ENCODE peak calls at places on chromosomes 12 and 14, in six cellular contexts. J, E, V, N, P and Q are unnamed samples.

GRCh38 chr12:46678441-46678840 is 147.4 kb downstream of the SLC38A4 start:
- DNase-seq in J (no peak), E (no peak), V (no peak), N (no peak), P (no peak), Q (no peak)

GRCh38 chr12:17793854-17794253 is 296.1 kb downstream of the RERGL start:
- DNase-seq in J (no peak), E (no peak), V (no peak), N (no peak), P (no peak), Q (no peak)

GRCh38 chr12:32535260-32535999 is 136.1 kb downstream of the FGD4 start:
- DNase-seq in J (no peak), E (peak), V (peak), N (peak), P (peak), Q (peak)

GRCh38 chr14:36281309-36281708 is 39.1 kb downstream of the MBIP start:
- DNase-seq in J (no peak), E (no peak), V (no peak), N (no peak), P (no peak), Q (no peak)

GRCh38 chr12:24904871-24905270 is 44.0 kb downstream of the BCAT1 start:
- DNase-seq in J (no peak), E (no peak), V (no peak), N (no peak), P (no peak), Q (no peak)

GRCh38 chr12:1318327-1319031 is 275.9 kb downstream of the FBXL14 start:
- DNase-seq in J (no peak), E (peak), V (no peak), N (peak), P (no peak), Q (peak)

GRCh38 chr12:15956413-15957185 is 45.5 kb downstream of the DERA start:
- DNase-seq in J (no peak), E (peak), V (no peak), N (no peak), P (no peak), Q (no peak)

GRCh38 chr12:1820191-1820599 is at the start of gene LRTM2:
- DNase-seq in J (no peak), E (no peak), V (no peak), N (no peak), P (no peak), Q (no peak)

GRCh38 chr14:20332386-20332945 is 613 bp downstream of the CCNB1IP1 start:
- DNase-seq in J (no peak), E (peak), V (no peak), N (no peak), P (no peak), Q (peak)

GRCh38 chr14:65879218-65880009 is 466.9 kb downstream of the FUT8 start:
- DNase-seq in J (no peak), E (peak), V (no peak), N (no peak), P (no peak), Q (no peak)

GRCh38 chr12:1662761-1663439 is 28.0 kb upstream of the ADIPOR2 start:
- DNase-seq in J (peak), E (peak), V (no peak), N (no peak), P (no peak), Q (peak)

GRCh38 chr12:2378835-2379330 is 326.1 kb downstream of the CACNA1C start:
- DNase-seq in J (no peak), E (no peak), V (no peak), N (no peak), P (no peak), Q (no peak)

GRCh38 chr12:67223225-67223624 is 45.9 kb upstream of the CAND1 start:
- DNase-seq in J (no peak), E (peak), V (no peak), N (no peak), P (no peak), Q (peak)

GRCh38 chr12:108640802-108641445 is 7.2 kb upstream of the SELPLG start:
- DNase-seq in J (no peak), E (peak), V (no peak), N (no peak), P (no peak), Q (no peak)

GRCh38 chr12:113242018-113242418 is 20.8 kb downstream of the TPCN1 start:
- DNase-seq in J (no peak), E (peak), V (no peak), N (no peak), P (peak), Q (peak)

GRCh38 chr12:93879476-93880376 is 202.6 kb downstream of the CRADD start:
- DNase-seq in J (no peak), E (peak), V (no peak), N (no peak), P (no peak), Q (no peak)

GRCh38 chr12:125124320-125124966 is 59.2 kb downstream of the AACS start:
- DNase-seq in J (no peak), E (peak), V (no peak), N (no peak), P (no peak), Q (no peak)

GRCh38 chr14:89139404-89140247 is 277.4 kb downstream of the FOXN3 start:
- DNase-seq in J (no peak), E (no peak), V (no peak), N (no peak), P (no peak), Q (peak)

GRCh38 chr12:49777800-49778748 is 36.7 kb downstream of the TMBIM6 start:
- DNase-seq in J (peak), E (peak), V (peak), N (peak), P (peak), Q (peak)

GRCh38 chr14:47821134-47821533 is 145.7 kb upstream of the MDGA2 start:
- DNase-seq in J (no peak), E (no peak), V (no peak), N (no peak), P (no peak), Q (no peak)

GRCh38 chr14:92362781-92363235 is 39.8 kb downstream of the SLC24A4 start:
- DNase-seq in J (no peak), E (peak), V (no peak), N (peak), P (peak), Q (no peak)

GRCh38 chr12:77349703-77350102 is 284.3 kb upstream of the E2F7 start:
- DNase-seq in J (no peak), E (no peak), V (no peak), N (no peak), P (no peak), Q (no peak)

GRCh38 chr14:73236752-73237218 is 521 bp upstream of the PAPLN start:
- DNase-seq in J (no peak), E (no peak), V (no peak), N (no peak), P (no peak), Q (no peak)

GRCh38 chr12:56118688-56119045 is 601 bp downstream of the ZC3H10 start:
- DNase-seq in J (no peak), E (no peak), V (no peak), N (no peak), P (no peak), Q (no peak)

GRCh38 chr12:52407918-52408317 is 1.8 kb upstream of the KRT82 start:
- DNase-seq in J (no peak), E (no peak), V (no peak), N (no peak), P (peak), Q (no peak)

GRCh38 chr14:50407089-50407813 is 10.6 kb upstream of the CDKL1 start:
- DNase-seq in J (no peak), E (no peak), V (no peak), N (no peak), P (no peak), Q (no peak)

GRCh38 chr14:32028599-32028998 is 48.5 kb upstream of the ARHGAP5 start:
- DNase-seq in J (no peak), E (peak), V (no peak), N (no peak), P (no peak), Q (no peak)

GRCh38 chr12:29317556-29318363 is 63.2 kb downstream of the ERGIC2 start:
- DNase-seq in J (peak), E (peak), V (peak), N (peak), P (no peak), Q (peak)

GRCh38 chr12:124457287-124458219 is 109.9 kb downstream of the NCOR2 start:
- DNase-seq in J (peak), E (no peak), V (no peak), N (no peak), P (peak), Q (no peak)

GRCh38 chr14:87615822-87616679 is 376.9 kb downstream of the GALC start:
- DNase-seq in J (peak), E (peak), V (peak), N (peak), P (no peak), Q (peak)

GRCh38 chr12:70603044-70603443 is 34.2 kb downstream of the PTPRB start:
- DNase-seq in J (no peak), E (peak), V (no peak), N (no peak), P (no peak), Q (no peak)

GRCh38 chr14:44372807-44373497 is 134.1 kb downstream of the FSCB start:
- DNase-seq in J (no peak), E (no peak), V (no peak), N (no peak), P (no peak), Q (no peak)

GRCh38 chr14:88424573-88424972 is 39.1 kb downstream of the SPATA7 start:
- DNase-seq in J (no peak), E (no peak), V (no peak), N (no peak), P (no peak), Q (no peak)

GRCh38 chr14:77376380-77376770 is 519 bp downstream of the TMED8 start:
- DNase-seq in J (peak), E (no peak), V (no peak), N (no peak), P (no peak), Q (peak)

GRCh38 chr12:123942277-123942653 is 30.4 kb downstream of the CCDC92 start:
- DNase-seq in J (no peak), E (peak), V (no peak), N (no peak), P (no peak), Q (no peak)

GRCh38 chr14:100222219-100223093 is 16.5 kb upstream of the YY1 start:
- DNase-seq in J (no peak), E (no peak), V (no peak), N (no peak), P (no peak), Q (no peak)

GRCh38 chr12:57837779-57838562 is 8.6 kb downstream of the CTDSP2 start:
- DNase-seq in J (no peak), E (peak), V (no peak), N (no peak), P (no peak), Q (peak)

GRCh38 chr12:49200882-49201594 is 12.2 kb upstream of the TUBA1A start:
- DNase-seq in J (no peak), E (peak), V (peak), N (peak), P (no peak), Q (peak)

GRCh38 chr12:124518051-124518932 is 49.1 kb downstream of the NCOR2 start:
- DNase-seq in J (no peak), E (peak), V (peak), N (peak), P (peak), Q (peak)